ENCODE peak calls at places on chromosomes 16 and 17, in six cellular contexts. One of them, this sample, is unnamed.

GRCh38 chr16:73750639-73751038 is 546.0 kb upstream of the PSMD7 start:
- DNase-seq in K562: no peak
- DNase-seq in GM12878: no peak
- DNase-seq in HepG2: no peak
- DNase-seq in HCT116: no peak
- DNase-seq in IMR-90: no peak
- DNase-seq in this sample: no peak

GRCh38 chr16:1613728-1614225 is 1.6 kb downstream of the CRAMP1 start:
- DNase-seq in GM12878: no peak
- DNase-seq in K562: no peak
- DNase-seq in HCT116: no peak
- DNase-seq in HepG2: no peak
- DNase-seq in IMR-90: no peak
- DNase-seq in this sample: no peak

GRCh38 chr16:80330803-80331202 is 210.0 kb upstream of the DYNLRB2 start:
- DNase-seq in K562: no peak
- DNase-seq in HepG2: no peak
- DNase-seq in IMR-90: no peak
- DNase-seq in GM12878: no peak
- DNase-seq in HCT116: no peak
- DNase-seq in this sample: no peak

GRCh38 chr17:82647593-82648164 is 565 bp downstream of the WDR45B start:
- DNase-seq in GM12878: no peak
- DNase-seq in IMR-90: no peak
- DNase-seq in HepG2: no peak
- DNase-seq in K562: peak
- DNase-seq in HCT116: no peak
- DNase-seq in this sample: no peak

GRCh38 chr17:40548982-40549680 is 16.1 kb downstream of the CCR7 start:
- DNase-seq in IMR-90: peak
- DNase-seq in K562: no peak
- DNase-seq in HepG2: peak
- DNase-seq in GM12878: no peak
- DNase-seq in HCT116: no peak
- DNase-seq in this sample: no peak

GRCh38 chr17:4853195-4853762 is 20.1 kb downstream of the MINK1 start:
- DNase-seq in HCT116: no peak
- DNase-seq in K562: no peak
- DNase-seq in HepG2: no peak
- DNase-seq in IMR-90: no peak
- DNase-seq in GM12878: no peak
- DNase-seq in this sample: no peak

GRCh38 chr16:4981473-4981872 is 23.3 kb downstream of the SEC14L5 start:
- DNase-seq in HCT116: no peak
- DNase-seq in IMR-90: no peak
- DNase-seq in K562: no peak
- DNase-seq in HepG2: no peak
- DNase-seq in GM12878: no peak
- DNase-seq in this sample: no peak

GRCh38 chr17:73320601-73321264 is 8.9 kb upstream of the CDC42EP4 start:
- DNase-seq in HepG2: no peak
- DNase-seq in IMR-90: no peak
- DNase-seq in GM12878: no peak
- DNase-seq in HCT116: no peak
- DNase-seq in K562: no peak
- DNase-seq in this sample: no peak

GRCh38 chr16:88405325-88406060 is 22.7 kb downstream of the ZNF469 start:
- DNase-seq in GM12878: no peak
- DNase-seq in IMR-90: peak
- DNase-seq in HepG2: no peak
- DNase-seq in K562: no peak
- DNase-seq in HCT116: no peak
- DNase-seq in this sample: no peak

GRCh38 chr17:73710095-73710592 is 65.9 kb upstream of the SDK2 start:
- DNase-seq in IMR-90: peak
- DNase-seq in HCT116: peak
- DNase-seq in GM12878: peak
- DNase-seq in K562: peak
- DNase-seq in HepG2: peak
- DNase-seq in this sample: peak

GRCh38 chr17:3744032-3744431 is 20.3 kb downstream of the HASPIN start:
- DNase-seq in HepG2: no peak
- DNase-seq in GM12878: no peak
- DNase-seq in HCT116: no peak
- DNase-seq in K562: no peak
- DNase-seq in IMR-90: peak
- DNase-seq in this sample: no peak

GRCh38 chr17:28317965-28318758 is 838 bp upstream of the TMEM97 start:
- DNase-seq in GM12878: no peak
- DNase-seq in IMR-90: no peak
- DNase-seq in HCT116: no peak
- DNase-seq in HepG2: no peak
- DNase-seq in K562: peak
- DNase-seq in this sample: peak
- H3K9ac ChIP-seq in GM12878: peak
- H3K9ac ChIP-seq in IMR-90: peak
- H3K9ac ChIP-seq in HCT116: peak
- H3K9ac ChIP-seq in HepG2: peak
- H3K9ac ChIP-seq in K562: peak
- H3K9ac ChIP-seq in this sample: peak

GRCh38 chr17:51275381-51275780 is 15.0 kb downstream of the UTP18 start:
- DNase-seq in GM12878: no peak
- DNase-seq in IMR-90: peak
- DNase-seq in HCT116: no peak
- DNase-seq in K562: no peak
- DNase-seq in HepG2: no peak
- DNase-seq in this sample: no peak
- TF ChIP-seq CEBPB in GM12878: no peak
- TF ChIP-seq CEBPB in IMR-90: no peak
- TF ChIP-seq CEBPB in HCT116: no peak
- TF ChIP-seq CEBPB in K562: no peak
- TF ChIP-seq CEBPB in HepG2: no peak
- TF ChIP-seq CEBPB in this sample: no peak

GRCh38 chr17:9817086-9817485 is 4.8 kb downstream of the GSG1L2 start:
- DNase-seq in HCT116: peak
- DNase-seq in GM12878: no peak
- DNase-seq in K562: no peak
- DNase-seq in HepG2: no peak
- DNase-seq in IMR-90: peak
- DNase-seq in this sample: peak
- TF ChIP-seq RAD21 in HCT116: no peak
- TF ChIP-seq RAD21 in GM12878: no peak
- TF ChIP-seq RAD21 in K562: no peak
- TF ChIP-seq RAD21 in HepG2: no peak
- TF ChIP-seq RAD21 in IMR-90: no peak
- TF ChIP-seq RAD21 in this sample: no peak

DNA sequence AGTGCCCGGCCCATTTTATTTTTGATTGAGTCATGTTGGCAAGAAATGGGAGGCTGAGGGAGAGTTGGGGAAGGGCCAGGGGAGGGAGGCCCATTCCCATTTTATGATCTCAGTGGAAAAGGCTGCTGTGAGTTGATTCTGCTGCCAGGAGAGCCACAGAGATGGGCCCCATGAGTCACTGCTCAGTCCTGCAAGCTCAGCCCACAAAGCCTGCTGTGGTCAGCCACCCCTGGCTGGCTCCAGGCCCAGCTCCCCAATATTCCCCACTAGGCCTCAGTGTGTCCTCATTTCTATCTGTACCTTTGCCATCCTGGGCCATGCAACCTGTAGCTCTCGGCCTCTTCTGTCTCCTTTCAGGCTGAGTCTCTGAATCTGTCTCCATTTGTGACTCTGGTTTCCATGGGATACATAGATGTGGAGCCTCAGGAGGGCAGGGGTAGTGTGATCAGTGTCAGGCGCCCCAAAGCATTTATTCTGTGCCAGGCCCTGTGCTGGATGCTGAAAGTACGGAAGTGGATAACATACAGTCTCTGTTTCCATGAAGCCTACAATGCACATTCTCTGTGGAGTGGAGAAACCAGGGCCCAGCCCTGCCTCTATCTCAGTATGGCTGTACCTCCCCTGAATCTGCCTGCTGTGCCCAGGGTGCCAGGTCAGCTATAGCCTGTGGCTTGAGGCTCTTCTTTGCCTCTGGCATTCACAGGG is 1.9 kb upstream of the PLEKHG4 start:
- DNase-seq in GM12878: no peak
- DNase-seq in HepG2: peak
- DNase-seq in K562: peak
- DNase-seq in IMR-90: peak
- DNase-seq in HCT116: peak
- DNase-seq in this sample: no peak
- H3K9ac ChIP-seq in GM12878: no peak
- H3K9ac ChIP-seq in HepG2: peak
- H3K9ac ChIP-seq in K562: peak
- H3K9ac ChIP-seq in IMR-90: peak
- H3K9ac ChIP-seq in HCT116: peak
- H3K9ac ChIP-seq in this sample: no peak

DNA sequence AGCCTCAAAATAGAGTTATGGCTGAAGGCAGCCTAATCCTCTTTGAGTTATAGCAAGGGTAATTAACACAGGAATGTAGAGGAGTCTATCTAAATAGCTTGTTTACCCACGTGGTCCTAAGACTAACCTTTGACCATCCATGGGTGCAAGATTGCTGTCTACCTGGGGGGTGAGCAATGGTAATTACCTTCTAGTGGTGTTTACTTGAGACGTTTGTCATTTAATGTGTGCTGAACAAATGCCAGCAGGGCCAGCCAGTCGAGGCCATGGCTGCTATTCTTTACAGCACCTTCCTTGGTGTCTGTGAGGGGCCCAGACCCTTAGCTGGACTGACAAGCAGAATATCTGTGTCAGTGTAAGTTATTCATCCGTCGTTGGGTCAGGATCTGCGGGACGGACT is 13.9 kb upstream of the PRPSAP1 start:
- DNase-seq in HCT116: no peak
- DNase-seq in GM12878: no peak
- DNase-seq in HepG2: peak
- DNase-seq in K562: no peak
- DNase-seq in IMR-90: no peak
- DNase-seq in this sample: no peak
- TF ChIP-seq CEBPB in HCT116: no peak
- TF ChIP-seq CEBPB in GM12878: no peak
- TF ChIP-seq CEBPB in HepG2: no peak
- TF ChIP-seq CEBPB in K562: no peak
- TF ChIP-seq CEBPB in IMR-90: no peak
- TF ChIP-seq CEBPB in this sample: no peak

GRCh38 chr17:16814439-16814838 is 124.4 kb downstream of the CCDC144A start:
- DNase-seq in GM12878: no peak
- DNase-seq in HepG2: no peak
- DNase-seq in IMR-90: no peak
- DNase-seq in HCT116: no peak
- DNase-seq in K562: no peak
- DNase-seq in this sample: no peak
- TF ChIP-seq RAD21 in GM12878: no peak
- TF ChIP-seq RAD21 in HepG2: no peak
- TF ChIP-seq RAD21 in IMR-90: no peak
- TF ChIP-seq RAD21 in HCT116: no peak
- TF ChIP-seq RAD21 in K562: no peak
- TF ChIP-seq RAD21 in this sample: no peak

GRCh38 chr17:21419299-21420239 is 43.4 kb downstream of the KCNJ12 start:
- DNase-seq in HepG2: no peak
- DNase-seq in GM12878: no peak
- DNase-seq in HCT116: no peak
- DNase-seq in K562: no peak
- DNase-seq in IMR-90: no peak
- DNase-seq in this sample: no peak
- H3K9ac ChIP-seq in HepG2: no peak
- H3K9ac ChIP-seq in GM12878: no peak
- H3K9ac ChIP-seq in HCT116: no peak
- H3K9ac ChIP-seq in K562: no peak
- H3K9ac ChIP-seq in IMR-90: no peak
- H3K9ac ChIP-seq in this sample: no peak